ENCODE peak calls at places on chromosomes 16 and 17, in five cellular contexts. F is A549, T is lung, R is mammary epithelial cell, S is ovary. H is an unnamed sample.
A peak's percentile ranks its signal among the peaks of the same experiment; 100 is the strongest.

GRCh38 chr16:55605756-55606155 is 39.3 kb downstream of the CAPNS2 start:
- DNase-seq in F (no peak), T (no peak), R (no peak), S (no peak), H (no peak)

GRCh38 chr17:1484586-1485310 is 7.7 kb downstream of the MYO1C start:
- DNase-seq in F (peak; percentile 57), T (peak; percentile 69), R (peak; percentile 32), S (peak; percentile 67), H (peak; percentile 63)

GRCh38 chr17:48494335-48494734 is 36.5 kb downstream of the HOXB1 start:
- DNase-seq in F (no peak), T (no peak), R (peak; percentile 82), S (no peak), H (no peak)

GRCh38 chr17:17342242-17342945 is 39.2 kb downstream of the NT5M start:
- DNase-seq in F (no peak), T (no peak), R (no peak), S (peak; percentile 9), H (no peak)

GRCh38 chr17:70168979-70169706 is at the start of gene KCNJ2:
- DNase-seq in F (peak; percentile 85), T (peak; percentile 91), R (peak; percentile 74), S (peak; percentile 88), H (peak; percentile 91)

GRCh38 chr17:63337579-63337978 is 108.5 kb downstream of the CYB561 start:
- DNase-seq in F (no peak), T (no peak), R (no peak), S (no peak), H (no peak)

GRCh38 chr17:31678431-31678830 is 180.6 kb downstream of the COPRS start:
- DNase-seq in F (no peak), T (no peak), R (no peak), S (no peak), H (no peak)

GRCh38 chr17:11511696-11512095 is 86.6 kb upstream of the DNAH9 start:
- DNase-seq in F (no peak), T (no peak), R (no peak), S (no peak), H (no peak)

GRCh38 chr17:50861822-50862528 is 4.2 kb downstream of the TOB1 start:
- DNase-seq in F (no peak), T (no peak), R (no peak), S (no peak), H (no peak)

GRCh38 chr17:19250421-19251141 is 13.4 kb downstream of the EPN2 start:
- DNase-seq in F (no peak), T (no peak), R (no peak), S (no peak), H (no peak)

GRCh38 chr17:82943339-82943738 is 103.5 kb upstream of the ZNF750 start:
- DNase-seq in F (no peak), T (no peak), R (no peak), S (peak; percentile 9), H (no peak)

GRCh38 chr17:948284-948852 is 31.2 kb downstream of the NXN start:
- DNase-seq in F (no peak), T (no peak), R (no peak), S (no peak), H (peak; percentile 55)

GRCh38 chr16:30902070-30902972 is 5.9 kb downstream of the CTF1 start:
- DNase-seq in F (peak; percentile 82), T (peak; percentile 57), R (peak; percentile 31), S (peak; percentile 70), H (peak; percentile 81)

GRCh38 chr17:27083408-27084185 is 210.3 kb upstream of the WSB1 start:
- DNase-seq in F (no peak), T (no peak), R (no peak), S (no peak), H (no peak)

GRCh38 chr16:525520-526180 is 1.9 kb upstream of the CAPN15 start:
- DNase-seq in F (peak; percentile 68), T (no peak), R (peak; percentile 93), S (peak; percentile 58), H (no peak)

GRCh38 chr17:41101586-41102259 is at the start of gene KRTAP4-16:
- DNase-seq in F (no peak), T (no peak), R (no peak), S (no peak), H (no peak)

GRCh38 chr17:7478276-7479138 is 924 bp downstream of the ZBTB4 start:
- DNase-seq in F (peak; percentile 65), T (peak; percentile 52), R (no peak), S (peak; percentile 78), H (peak; percentile 41)

GRCh38 chr17:83202002-83203000 is 122.9 kb downstream of the METRNL start:
- DNase-seq in F (no peak), T (no peak), R (no peak), S (no peak), H (peak; percentile 32)

GRCh38 chr17:3732171-3732570 is 8.5 kb downstream of the HASPIN start:
- DNase-seq in F (no peak), T (no peak), R (no peak), S (no peak), H (no peak)
- TF ChIP-seq CTCF in F (no peak), T (no peak), R (no peak), S (no peak), H (no peak)

GRCh38 chr16:83113317-83113716 is 486.5 kb downstream of the CDH13 start:
- DNase-seq in F (peak; percentile 10), T (no peak), R (no peak), S (no peak), H (peak; percentile 27)
- TF ChIP-seq CTCF in F (peak; percentile 7), T (peak; percentile 6), R (peak; percentile 47), S (no peak), H (peak; percentile 48)

GRCh38 chr17:66451188-66452149 is 149.1 kb downstream of the PRKCA start:
- DNase-seq in F (peak; percentile 62), T (no peak), R (no peak), S (no peak), H (peak; percentile 17)
- TF ChIP-seq CTCF in F (peak; percentile 52), T (no peak), R (no peak), S (no peak), H (no peak)

DNA sequence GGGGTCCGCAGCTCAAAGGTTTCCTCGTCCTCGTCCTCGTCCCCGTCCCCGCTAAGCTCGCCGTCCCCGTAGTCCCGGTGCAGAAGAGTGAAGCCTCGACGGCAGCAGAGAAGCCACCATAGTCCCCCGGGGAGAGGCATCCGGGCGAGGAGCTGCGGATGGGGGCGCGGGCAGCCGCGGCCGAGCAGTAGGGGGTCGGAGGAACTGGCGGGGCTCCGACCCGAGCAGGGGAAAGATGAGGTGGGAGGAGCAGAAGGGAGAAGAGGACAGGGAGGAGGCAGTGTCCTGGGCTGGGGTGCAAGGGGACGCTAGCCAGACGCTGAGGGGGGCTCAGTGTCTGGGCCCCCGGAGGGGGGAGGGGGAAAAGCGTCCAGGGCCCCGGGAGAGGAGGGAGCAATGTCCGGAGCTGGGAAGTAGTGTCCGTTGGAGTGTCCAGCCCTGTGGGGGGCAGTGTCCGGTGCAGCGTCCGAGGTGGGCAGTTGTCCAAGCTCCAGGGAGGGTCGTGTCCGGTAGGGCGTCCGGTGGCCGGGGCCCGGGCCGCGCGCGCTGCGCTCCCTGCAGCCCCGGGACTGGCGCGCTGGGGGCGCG is at the start of gene PLEKHH3:
- DNase-seq in F (no peak), T (no peak), R (peak; percentile 45), S (no peak), H (no peak)
- TF ChIP-seq CTCF in F (no peak), T (no peak), R (no peak), S (peak; percentile 40), H (no peak)

GRCh38 chr16:85987750-85988078 is 88.8 kb downstream of the IRF8 start:
- DNase-seq in F (peak; percentile 79), T (no peak), R (no peak), S (no peak), H (no peak)
- TF ChIP-seq CTCF in F (no peak), T (no peak), R (no peak), S (no peak), H (no peak)

DNA sequence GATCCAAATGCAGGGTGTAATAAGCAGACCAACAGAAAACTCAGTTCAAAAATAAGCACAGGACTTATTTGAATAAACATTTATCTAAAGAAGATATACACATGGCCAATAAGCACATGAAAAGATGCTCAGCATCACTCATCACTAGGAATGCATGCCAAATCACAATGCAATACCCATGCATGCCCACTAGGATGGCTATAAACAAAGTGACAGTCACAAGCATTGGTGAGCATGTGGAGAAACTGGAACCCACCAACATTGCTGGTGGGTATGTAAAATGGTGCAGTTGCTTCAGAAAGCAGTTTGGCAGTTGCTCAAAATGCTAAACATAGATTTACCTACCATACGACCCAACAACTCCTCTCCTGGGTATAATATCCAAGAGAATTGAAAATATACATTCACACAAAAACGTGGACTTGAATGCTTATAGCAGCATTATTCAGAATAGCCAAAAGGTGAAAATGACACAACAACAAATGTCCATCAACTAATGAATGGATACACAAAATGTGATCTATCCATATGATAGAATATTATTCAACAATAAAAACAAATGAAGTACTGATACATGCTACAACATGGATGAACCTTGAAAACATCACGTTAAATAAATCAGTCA is 20.1 kb downstream of the UBE2O start:
- DNase-seq in F (no peak), T (no peak), R (no peak), S (no peak), H (no peak)
- TF ChIP-seq CTCF in F (peak; percentile 16), T (no peak), R (peak; percentile 59), S (no peak), H (peak; percentile 40)

DNA sequence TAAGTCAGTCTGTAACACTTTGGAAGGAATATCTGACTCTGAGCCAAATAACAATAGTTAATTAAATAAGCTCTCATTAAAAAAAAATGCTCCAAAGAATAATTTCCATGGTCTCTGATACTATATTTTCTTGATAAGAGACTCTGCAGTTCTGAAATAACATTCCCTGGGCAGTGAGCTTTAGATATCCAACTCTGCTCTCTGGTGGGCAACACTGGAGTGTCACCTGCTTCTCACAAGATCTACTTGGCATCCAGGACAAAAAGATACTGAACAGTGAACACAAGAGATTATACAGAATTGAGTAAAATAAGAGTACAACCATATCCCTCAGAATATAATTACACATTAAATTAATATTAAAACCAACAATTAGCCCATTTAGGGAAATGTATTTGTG is 13.7 kb downstream of the BLMH start:
- DNase-seq in F (peak; percentile 31), T (no peak), R (no peak), S (no peak), H (no peak)
- TF ChIP-seq CTCF in F (peak; percentile 56), T (peak; percentile 22), R (peak; percentile 16), S (no peak), H (peak; percentile 33)

H was measured in nephron progenitor cell.